ENCODE peak calls at places on chromosome 18, in eight cellular contexts. One of them, this sample, is unnamed.

GRCh38 chr18:4455113-4455811 is at the start of gene DLGAP1:
- DNase-seq in OCI-LY7: no peak
- DNase-seq in ovary: peak; percentile 56
- DNase-seq in CD8-positive, alpha-beta T cell: no peak
- DNase-seq in kidney: peak; percentile 84
- DNase-seq in CD8-positive, alpha-beta memory T cell: no peak
- DNase-seq in RWPE1: no peak
- DNase-seq in fibroblast of lung: no peak
- DNase-seq in this sample: peak; percentile 63

GRCh38 chr18:40524881-40525280 is 1430.2 kb upstream of the PIK3C3 start:
- DNase-seq in OCI-LY7: no peak
- DNase-seq in ovary: no peak
- DNase-seq in CD8-positive, alpha-beta T cell: no peak
- DNase-seq in kidney: no peak
- DNase-seq in CD8-positive, alpha-beta memory T cell: no peak
- DNase-seq in RWPE1: no peak
- DNase-seq in fibroblast of lung: peak; percentile 2
- DNase-seq in this sample: no peak

GRCh38 chr18:23354625-23355024 is 98.5 kb upstream of the RIOK3 start:
- DNase-seq in OCI-LY7: no peak
- DNase-seq in ovary: no peak
- DNase-seq in CD8-positive, alpha-beta T cell: no peak
- DNase-seq in kidney: no peak
- DNase-seq in CD8-positive, alpha-beta memory T cell: no peak
- DNase-seq in RWPE1: peak; percentile 43
- DNase-seq in fibroblast of lung: peak; percentile 21
- DNase-seq in this sample: no peak

GRCh38 chr18:22168360-22168921 is 948 bp upstream of the GATA6 start:
- DNase-seq in OCI-LY7: no peak
- DNase-seq in ovary: peak; percentile 47
- DNase-seq in CD8-positive, alpha-beta T cell: no peak
- DNase-seq in kidney: no peak
- DNase-seq in CD8-positive, alpha-beta memory T cell: peak; percentile 33
- DNase-seq in RWPE1: peak; percentile 20
- DNase-seq in fibroblast of lung: peak; percentile 26
- DNase-seq in this sample: no peak

GRCh38 chr18:46042571-46043123 is 29.4 kb downstream of the PSTPIP2 start:
- DNase-seq in OCI-LY7: no peak
- DNase-seq in ovary: no peak
- DNase-seq in CD8-positive, alpha-beta T cell: no peak
- DNase-seq in kidney: no peak
- DNase-seq in CD8-positive, alpha-beta memory T cell: no peak
- DNase-seq in RWPE1: peak; percentile 33
- DNase-seq in fibroblast of lung: peak; percentile 70
- DNase-seq in this sample: no peak

GRCh38 chr18:51862311-51862710 is 477.7 kb upstream of the DCC start:
- DNase-seq in OCI-LY7: no peak
- DNase-seq in ovary: no peak
- DNase-seq in CD8-positive, alpha-beta T cell: no peak
- DNase-seq in kidney: no peak
- DNase-seq in CD8-positive, alpha-beta memory T cell: no peak
- DNase-seq in RWPE1: no peak
- DNase-seq in fibroblast of lung: no peak
- DNase-seq in this sample: no peak

GRCh38 chr18:46452820-46453219 is 204.2 kb downstream of the LOXHD1 start:
- DNase-seq in OCI-LY7: no peak
- DNase-seq in ovary: no peak
- DNase-seq in CD8-positive, alpha-beta T cell: no peak
- DNase-seq in kidney: no peak
- DNase-seq in CD8-positive, alpha-beta memory T cell: no peak
- DNase-seq in RWPE1: peak; percentile 27
- DNase-seq in fibroblast of lung: no peak
- DNase-seq in this sample: no peak

GRCh38 chr18:28735731-28736130 is 558.8 kb upstream of the CDH2 start:
- DNase-seq in OCI-LY7: no peak
- DNase-seq in ovary: no peak
- DNase-seq in CD8-positive, alpha-beta T cell: no peak
- DNase-seq in kidney: no peak
- DNase-seq in CD8-positive, alpha-beta memory T cell: no peak
- DNase-seq in RWPE1: peak; percentile 9
- DNase-seq in fibroblast of lung: peak; percentile 42
- DNase-seq in this sample: no peak

GRCh38 chr18:77811510-77811909 is 561.9 kb downstream of the GALR1 start:
- DNase-seq in OCI-LY7: no peak
- DNase-seq in ovary: no peak
- DNase-seq in CD8-positive, alpha-beta T cell: no peak
- DNase-seq in kidney: peak; percentile 51
- DNase-seq in CD8-positive, alpha-beta memory T cell: no peak
- DNase-seq in RWPE1: peak; percentile 1
- DNase-seq in fibroblast of lung: no peak
- DNase-seq in this sample: no peak

GRCh38 chr18:55236150-55236931 is 277.1 kb upstream of the CCDC68 start:
- DNase-seq in OCI-LY7: no peak
- DNase-seq in ovary: no peak
- DNase-seq in CD8-positive, alpha-beta T cell: no peak
- DNase-seq in kidney: no peak
- DNase-seq in CD8-positive, alpha-beta memory T cell: no peak
- DNase-seq in RWPE1: no peak
- DNase-seq in fibroblast of lung: peak; percentile 69
- DNase-seq in this sample: no peak

GRCh38 chr18:22494771-22495170 is 77.1 kb upstream of the CTAGE1 start:
- DNase-seq in OCI-LY7: no peak
- DNase-seq in ovary: no peak
- DNase-seq in CD8-positive, alpha-beta T cell: no peak
- DNase-seq in kidney: no peak
- DNase-seq in CD8-positive, alpha-beta memory T cell: no peak
- DNase-seq in RWPE1: no peak
- DNase-seq in fibroblast of lung: peak; percentile 65
- DNase-seq in this sample: no peak

GRCh38 chr18:39675358-39675757 is 2109.8 kb upstream of the CELF4 start:
- DNase-seq in OCI-LY7: no peak
- DNase-seq in ovary: no peak
- DNase-seq in CD8-positive, alpha-beta T cell: no peak
- DNase-seq in kidney: no peak
- DNase-seq in CD8-positive, alpha-beta memory T cell: no peak
- DNase-seq in RWPE1: no peak
- DNase-seq in fibroblast of lung: peak; percentile 63
- DNase-seq in this sample: no peak

GRCh38 chr18:4207383-4207782 is 247.7 kb downstream of the DLGAP1 start:
- DNase-seq in OCI-LY7: no peak
- DNase-seq in ovary: no peak
- DNase-seq in CD8-positive, alpha-beta T cell: no peak
- DNase-seq in kidney: no peak
- DNase-seq in CD8-positive, alpha-beta memory T cell: no peak
- DNase-seq in RWPE1: no peak
- DNase-seq in fibroblast of lung: no peak
- DNase-seq in this sample: no peak

GRCh38 chr18:51537487-51537886 is 340.0 kb upstream of the MEX3C start:
- DNase-seq in OCI-LY7: peak; percentile 45
- DNase-seq in ovary: no peak
- DNase-seq in CD8-positive, alpha-beta T cell: no peak
- DNase-seq in kidney: no peak
- DNase-seq in CD8-positive, alpha-beta memory T cell: no peak
- DNase-seq in RWPE1: peak; percentile 20
- DNase-seq in fibroblast of lung: no peak
- DNase-seq in this sample: no peak

GRCh38 chr18:48412339-48412929 is 3.3 kb upstream of the ZBTB7C start:
- DNase-seq in OCI-LY7: peak; percentile 36
- DNase-seq in ovary: no peak
- DNase-seq in CD8-positive, alpha-beta T cell: no peak
- DNase-seq in kidney: no peak
- DNase-seq in CD8-positive, alpha-beta memory T cell: no peak
- DNase-seq in RWPE1: no peak
- DNase-seq in fibroblast of lung: peak; percentile 30
- DNase-seq in this sample: no peak

GRCh38 chr18:3982541-3982940 is 472.6 kb downstream of the DLGAP1 start:
- DNase-seq in OCI-LY7: no peak
- DNase-seq in ovary: no peak
- DNase-seq in CD8-positive, alpha-beta T cell: no peak
- DNase-seq in kidney: no peak
- DNase-seq in CD8-positive, alpha-beta memory T cell: no peak
- DNase-seq in RWPE1: no peak
- DNase-seq in fibroblast of lung: peak; percentile 30
- DNase-seq in this sample: no peak

GRCh38 chr18:24514439-24514838 is 54.0 kb downstream of the HRH4 start:
- DNase-seq in OCI-LY7: peak; percentile 60
- DNase-seq in ovary: no peak
- DNase-seq in CD8-positive, alpha-beta T cell: no peak
- DNase-seq in kidney: no peak
- DNase-seq in CD8-positive, alpha-beta memory T cell: no peak
- DNase-seq in RWPE1: peak; percentile 39
- DNase-seq in fibroblast of lung: peak; percentile 37
- DNase-seq in this sample: no peak

DNA sequence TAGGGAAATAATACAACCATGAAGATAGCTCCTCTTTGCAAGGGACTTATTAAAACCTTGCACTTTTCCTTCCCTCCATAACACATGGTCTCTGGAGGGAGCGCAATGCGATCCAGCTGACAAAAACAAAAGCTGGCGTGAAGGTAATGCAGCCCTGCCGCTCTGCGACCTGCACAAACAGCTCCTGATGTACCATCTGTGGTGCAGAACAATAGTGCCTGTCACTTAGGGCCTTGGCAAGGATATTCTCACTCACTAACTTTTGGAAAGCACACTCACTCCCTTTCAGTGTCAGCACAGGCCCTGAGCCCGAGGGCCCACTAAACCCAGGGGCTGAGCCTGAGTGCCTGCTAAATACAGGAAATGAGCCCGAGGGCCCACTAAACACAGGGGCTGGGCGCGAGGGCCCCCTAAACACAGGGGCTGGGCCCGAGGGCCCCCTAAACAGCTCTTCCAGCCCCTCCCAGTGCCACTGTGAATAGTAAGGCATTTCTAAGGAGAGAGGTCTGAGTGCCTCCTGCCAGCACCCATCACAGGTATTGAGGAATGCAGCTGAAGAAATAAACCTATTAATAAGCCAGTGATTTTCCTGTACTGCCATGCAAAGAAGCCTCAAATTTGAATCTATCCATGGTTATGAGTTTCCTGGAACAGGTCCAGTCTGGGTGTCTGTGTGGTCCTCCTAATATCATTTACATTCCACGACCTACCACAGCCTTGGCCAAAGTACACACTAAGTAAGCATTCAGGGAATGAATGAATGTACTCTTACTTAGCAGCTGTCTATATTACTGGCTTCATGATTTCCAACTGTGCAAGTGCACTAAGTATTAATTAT is 9.3 kb downstream of the L3MBTL4 start:
- DNase-seq in OCI-LY7: no peak
- DNase-seq in ovary: no peak
- DNase-seq in CD8-positive, alpha-beta T cell: no peak
- DNase-seq in kidney: no peak
- DNase-seq in CD8-positive, alpha-beta memory T cell: no peak
- DNase-seq in RWPE1: no peak
- DNase-seq in fibroblast of lung: no peak
- DNase-seq in this sample: no peak
- H3K27ac ChIP-seq in OCI-LY7: no peak overlapping the region
- H3K27ac ChIP-seq in ovary: no peak overlapping the region
- H3K27ac ChIP-seq in CD8-positive, alpha-beta T cell: no peak overlapping the region
- H3K27ac ChIP-seq in kidney: no peak overlapping the region
- H3K27ac ChIP-seq in CD8-positive, alpha-beta memory T cell: no peak overlapping the region
- H3K27ac ChIP-seq in RWPE1: no peak overlapping the region
- H3K27ac ChIP-seq in fibroblast of lung: no peak overlapping the region
- H3K27ac ChIP-seq in this sample: no peak overlapping the region

GRCh38 chr18:44696892-44697291 is 16.2 kb downstream of the SETBP1 start:
- DNase-seq in OCI-LY7: no peak
- DNase-seq in ovary: peak; percentile 35
- DNase-seq in CD8-positive, alpha-beta T cell: no peak
- DNase-seq in kidney: no peak
- DNase-seq in CD8-positive, alpha-beta memory T cell: no peak
- DNase-seq in RWPE1: peak; percentile 13
- DNase-seq in fibroblast of lung: no peak
- DNase-seq in this sample: no peak
- H3K27ac ChIP-seq in OCI-LY7: no peak overlapping the region
- H3K27ac ChIP-seq in ovary: peak overlapping the region; percentile 27
- H3K27ac ChIP-seq in CD8-positive, alpha-beta T cell: no peak overlapping the region
- H3K27ac ChIP-seq in kidney: peak overlapping the region; percentile 20
- H3K27ac ChIP-seq in CD8-positive, alpha-beta memory T cell: no peak overlapping the region
- H3K27ac ChIP-seq in RWPE1: no peak overlapping the region
- H3K27ac ChIP-seq in fibroblast of lung: no peak overlapping the region
- H3K27ac ChIP-seq in this sample: peak overlapping the region; percentile 56

GRCh38 chr18:57585846-57586242 is 658 bp downstream of the FECH start:
- DNase-seq in OCI-LY7: peak; percentile 4
- DNase-seq in ovary: no peak
- DNase-seq in CD8-positive, alpha-beta T cell: no peak
- DNase-seq in kidney: no peak
- DNase-seq in CD8-positive, alpha-beta memory T cell: no peak
- DNase-seq in RWPE1: no peak
- DNase-seq in fibroblast of lung: no peak
- DNase-seq in this sample: no peak
- H3K27ac ChIP-seq in OCI-LY7: no peak overlapping the region
- H3K27ac ChIP-seq in ovary: peak overlapping the region; percentile 81
- H3K27ac ChIP-seq in CD8-positive, alpha-beta T cell: peak overlapping the region; percentile 66
- H3K27ac ChIP-seq in kidney: peak overlapping the region; percentile 84
- H3K27ac ChIP-seq in CD8-positive, alpha-beta memory T cell: peak overlapping the region; percentile 58
- H3K27ac ChIP-seq in RWPE1: peak overlapping the region; percentile 89
- H3K27ac ChIP-seq in fibroblast of lung: peak overlapping the region; percentile 53
- H3K27ac ChIP-seq in this sample: peak overlapping the region; percentile 93

DNA sequence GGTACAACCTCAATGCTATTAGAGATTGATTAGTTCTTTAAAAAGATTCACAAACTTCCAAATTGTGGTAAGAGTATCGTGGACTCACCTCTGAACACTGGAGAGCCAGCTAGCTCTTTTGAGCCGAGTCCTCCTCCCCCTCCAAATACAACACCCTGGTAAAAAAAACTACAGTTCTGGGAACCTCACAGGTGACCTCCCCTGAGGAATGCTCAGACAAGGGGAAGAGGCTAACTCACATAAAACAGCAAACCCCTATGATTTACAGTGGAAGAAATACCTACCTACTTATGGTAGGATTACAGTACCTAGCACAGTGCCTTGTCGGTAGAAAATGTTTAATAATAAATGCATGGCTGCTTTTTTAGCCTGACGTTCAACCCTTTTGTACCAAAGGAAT is 8.4 kb downstream of the ZNF24 start:
- DNase-seq in OCI-LY7: no peak
- DNase-seq in ovary: no peak
- DNase-seq in CD8-positive, alpha-beta T cell: no peak
- DNase-seq in kidney: no peak
- DNase-seq in CD8-positive, alpha-beta memory T cell: no peak
- DNase-seq in RWPE1: no peak
- DNase-seq in fibroblast of lung: no peak
- DNase-seq in this sample: no peak
- H3K27ac ChIP-seq in OCI-LY7: no peak overlapping the region
- H3K27ac ChIP-seq in ovary: no peak overlapping the region
- H3K27ac ChIP-seq in CD8-positive, alpha-beta T cell: no peak overlapping the region
- H3K27ac ChIP-seq in kidney: no peak overlapping the region
- H3K27ac ChIP-seq in CD8-positive, alpha-beta memory T cell: no peak overlapping the region
- H3K27ac ChIP-seq in RWPE1: no peak overlapping the region
- H3K27ac ChIP-seq in fibroblast of lung: no peak overlapping the region
- H3K27ac ChIP-seq in this sample: no peak overlapping the region

GRCh38 chr18:6747646-6748045 is 18.1 kb downstream of the ARHGAP28 start:
- DNase-seq in OCI-LY7: no peak
- DNase-seq in ovary: no peak
- DNase-seq in CD8-positive, alpha-beta T cell: no peak
- DNase-seq in kidney: no peak
- DNase-seq in CD8-positive, alpha-beta memory T cell: no peak
- DNase-seq in RWPE1: peak; percentile 34
- DNase-seq in fibroblast of lung: peak; percentile 98
- DNase-seq in this sample: no peak
- H3K27ac ChIP-seq in OCI-LY7: no peak overlapping the region
- H3K27ac ChIP-seq in ovary: no peak overlapping the region
- H3K27ac ChIP-seq in CD8-positive, alpha-beta T cell: no peak overlapping the region
- H3K27ac ChIP-seq in kidney: no peak overlapping the region
- H3K27ac ChIP-seq in CD8-positive, alpha-beta memory T cell: no peak overlapping the region
- H3K27ac ChIP-seq in RWPE1: no peak overlapping the region
- H3K27ac ChIP-seq in fibroblast of lung: no peak overlapping the region
- H3K27ac ChIP-seq in this sample: no peak overlapping the region

GRCh38 chr18:12608292-12608691 is 49.6 kb downstream of the SPIRE1 start:
- DNase-seq in OCI-LY7: no peak
- DNase-seq in ovary: no peak
- DNase-seq in CD8-positive, alpha-beta T cell: no peak
- DNase-seq in kidney: no peak
- DNase-seq in CD8-positive, alpha-beta memory T cell: no peak
- DNase-seq in RWPE1: peak; percentile 25
- DNase-seq in fibroblast of lung: peak; percentile 76
- DNase-seq in this sample: no peak
- H3K27ac ChIP-seq in OCI-LY7: no peak overlapping the region
- H3K27ac ChIP-seq in ovary: no peak overlapping the region
- H3K27ac ChIP-seq in CD8-positive, alpha-beta T cell: no peak overlapping the region
- H3K27ac ChIP-seq in kidney: peak overlapping the region; percentile 20
- H3K27ac ChIP-seq in CD8-positive, alpha-beta memory T cell: no peak overlapping the region
- H3K27ac ChIP-seq in RWPE1: peak overlapping the region; percentile 92
- H3K27ac ChIP-seq in fibroblast of lung: no peak overlapping the region
- H3K27ac ChIP-seq in this sample: no peak overlapping the region

This sample was measured in sigmoid colon.